ENCODE peak calls at places on chromosome 14, in eight cellular contexts. A, X, F, W, L, P, E and N are unnamed samples.

GRCh38 chr14:101499513-101499912 is 61.8 kb upstream of the DIO3 start:
- DNase-seq in A (no peak), X (no peak), F (no peak), W (no peak), L (no peak), P (no peak), E (no peak), N (no peak)

GRCh38 chr14:61468063-61468825 is 146.9 kb downstream of the PRKCH start:
- DNase-seq in A (no peak), X (no peak), F (no peak), W (no peak), L (no peak), P (no peak), E (no peak), N (no peak)

GRCh38 chr14:49512571-49512970 is 73.6 kb downstream of the RPS29 start:
- DNase-seq in A (no peak), X (no peak), F (no peak), W (no peak), L (no peak), P (no peak), E (no peak), N (no peak)

GRCh38 chr14:101349108-101349507 is 212.2 kb upstream of the DIO3 start:
- DNase-seq in A (no peak), X (no peak), F (no peak), W (no peak), L (no peak), P (no peak), E (no peak), N (no peak)

GRCh38 chr14:30131698-30132097 is 204.1 kb upstream of the PRKD1 start:
- DNase-seq in A (no peak), X (no peak), F (no peak), W (no peak), L (no peak), P (no peak), E (no peak), N (no peak)

GRCh38 chr14:95515523-95516517 is 630 bp downstream of the SYNE3 start:
- DNase-seq in A (peak; percentile 83), X (peak; percentile 91), F (no peak), W (peak; percentile 69), L (peak; percentile 52), P (peak; percentile 83), E (peak; percentile 56), N (peak; percentile 89)

GRCh38 chr14:75969126-75969525 is 12.7 kb downstream of the TGFB3 start:
- DNase-seq in A (no peak), X (no peak), F (no peak), W (no peak), L (no peak), P (no peak), E (no peak), N (no peak)

GRCh38 chr14:86334355-86334754 is 804.4 kb downstream of the FLRT2 start:
- DNase-seq in A (no peak), X (no peak), F (no peak), W (no peak), L (no peak), P (no peak), E (no peak), N (peak; percentile 11)

GRCh38 chr14:47191693-47192092 is 483.7 kb downstream of the MDGA2 start:
- DNase-seq in A (no peak), X (no peak), F (no peak), W (no peak), L (no peak), P (no peak), E (no peak), N (no peak)

GRCh38 chr14:89807151-89807550 is 147.4 kb downstream of the EFCAB11 start:
- DNase-seq in A (no peak), X (no peak), F (no peak), W (no peak), L (no peak), P (no peak), E (no peak), N (no peak)

GRCh38 chr14:70785556-70785955 is 23.8 kb downstream of the MAP3K9 start:
- DNase-seq in A (no peak), X (no peak), F (no peak), W (no peak), L (no peak), P (no peak), E (no peak), N (no peak)

GRCh38 chr14:35213869-35214387 is 78.3 kb upstream of the PSMA6 start:
- DNase-seq in A (no peak), X (no peak), F (no peak), W (no peak), L (no peak), P (no peak), E (no peak), N (no peak)

GRCh38 chr14:68255697-68256178 is 436.2 kb downstream of the RAD51B start:
- DNase-seq in A (no peak), X (no peak), F (no peak), W (no peak), L (no peak), P (no peak), E (no peak), N (no peak)

GRCh38 chr14:91089958-91090535 is 23.8 kb upstream of the DGLUCY start:
- DNase-seq in A (no peak), X (no peak), F (no peak), W (no peak), L (no peak), P (no peak), E (no peak), N (no peak)

GRCh38 chr14:92984082-92984788 is 61.3 kb downstream of the CHGA start:
- DNase-seq in A (no peak), X (no peak), F (no peak), W (no peak), L (no peak), P (no peak), E (no peak), N (no peak)

GRCh38 chr14:92670177-92670576 is 78.2 kb downstream of the LGMN start:
- DNase-seq in A (peak; percentile 45), X (no peak), F (peak; percentile 80), W (no peak), L (no peak), P (no peak), E (no peak), N (peak; percentile 47)

GRCh38 chr14:92696356-92696755 is 52.1 kb downstream of the LGMN start:
- DNase-seq in A (no peak), X (no peak), F (no peak), W (no peak), L (no peak), P (no peak), E (no peak), N (no peak)

GRCh38 chr14:101365329-101366158 is 195.8 kb upstream of the DIO3 start:
- DNase-seq in A (no peak), X (no peak), F (no peak), W (no peak), L (no peak), P (no peak), E (no peak), N (no peak)

GRCh38 chr14:101109981-101110728 is 206.6 kb upstream of the RTL1 start:
- DNase-seq in A (no peak), X (no peak), F (no peak), W (no peak), L (no peak), P (no peak), E (no peak), N (no peak)

GRCh38 chr14:30921788-30922187 is 47.4 kb downstream of the COCH start:
- DNase-seq in A (no peak), X (no peak), F (no peak), W (no peak), L (no peak), P (no peak), E (no peak), N (no peak)

GRCh38 chr14:70955543-70956480 is 48.6 kb downstream of the PCNX1 start:
- DNase-seq in A (no peak), X (peak; percentile 38), F (no peak), W (peak; percentile 15), L (no peak), P (no peak), E (no peak), N (peak; percentile 63)

GRCh38 chr14:57382283-57382682 is 8.1 kb upstream of the NAA30 start:
- DNase-seq in A (no peak), X (no peak), F (peak; percentile 64), W (no peak), L (no peak), P (no peak), E (no peak), N (no peak)

GRCh38 chr14:99137913-99138571 is 134.0 kb downstream of the BCL11B start:
- DNase-seq in A (peak; percentile 55), X (peak; percentile 14), F (no peak), W (peak; percentile 37), L (no peak), P (no peak), E (no peak), N (no peak)

GRCh38 chr14:99393059-99393655 is 87.5 kb downstream of the SETD3 start:
- DNase-seq in A (peak; percentile 74), X (peak; percentile 40), F (no peak), W (peak; percentile 68), L (no peak), P (no peak), E (no peak), N (no peak)

GRCh38 chr14:104360522-104360921 is 219.0 kb upstream of the C14orf180 start:
- DNase-seq in A (no peak), X (no peak), F (no peak), W (no peak), L (no peak), P (no peak), E (no peak), N (no peak)

GRCh38 chr14:60485600-60486251 is at the start of gene C14orf39:
- DNase-seq in A (peak; percentile 76), X (peak; percentile 26), F (no peak), W (no peak), L (no peak), P (no peak), E (no peak), N (no peak)

GRCh38 chr14:62301911-62302310 is 539.7 kb downstream of the SNAPC1 start:
- DNase-seq in A (no peak), X (no peak), F (peak; percentile 61), W (no peak), L (no peak), P (no peak), E (no peak), N (no peak)

GRCh38 chr14:60734465-60735242 is at the start of gene MNAT1:
- DNase-seq in A (peak; percentile 70), X (peak; percentile 83), F (peak; percentile 46), W (peak; percentile 72), L (peak; percentile 78), P (peak; percentile 57), E (peak; percentile 81), N (peak; percentile 75)

GRCh38 chr14:23356662-23357061 is 4.0 kb upstream of the SLC22A17 start:
- DNase-seq in A (no peak), X (no peak), F (no peak), W (no peak), L (no peak), P (no peak), E (no peak), N (no peak)

GRCh38 chr14:85558505-85558904 is 28.6 kb downstream of the FLRT2 start:
- DNase-seq in A (no peak), X (no peak), F (no peak), W (no peak), L (no peak), P (no peak), E (no peak), N (no peak)

GRCh38 chr14:100587248-100587762 is at the start of gene BEGAIN:
- DNase-seq in A (peak; percentile 91), X (no peak), F (no peak), W (no peak), L (no peak), P (no peak), E (no peak), N (no peak)

GRCh38 chr14:103801459-103801858 is 45.9 kb downstream of the PPP1R13B start:
- DNase-seq in A (no peak), X (no peak), F (peak; percentile 54), W (peak; percentile 57), L (no peak), P (no peak), E (no peak), N (no peak)

GRCh38 chr14:104115691-104116543 is 22.5 kb upstream of the KIF26A start:
- DNase-seq in A (no peak), X (no peak), F (no peak), W (no peak), L (no peak), P (no peak), E (no peak), N (no peak)

GRCh38 chr14:49134940-49135339 is 451.2 kb downstream of the RPS29 start:
- DNase-seq in A (peak; percentile 17), X (no peak), F (no peak), W (peak; percentile 56), L (no peak), P (no peak), E (no peak), N (peak; percentile 19)